ENCODE peak calls at places on chromosomes 6 and 20, in nine cellular contexts. R is astrocyte, Z is cardiac muscle cell, E is PC-3, X is stomach, U is neural progenitor cell, G is prostate gland, P is MM.1S, T is tibial artery. S is an unnamed sample. For H3K27me3, the result is how much of the 10 kb centered on the place peaks cover.

GRCh38 chr6:137309078-137309762 is 90.0 kb upstream of the IFNGR1 start:
- DNase-seq in R (peak), X (peak), E (peak), U (no peak), G (peak), T (peak), P (no peak), Z (peak), S (peak)

GRCh38 chr6:11202513-11203305 is 29.8 kb downstream of the NEDD9 start:
- DNase-seq in Z (peak), U (peak), X (no peak), P (no peak), G (no peak), E (no peak), T (no peak), R (peak), S (no peak)

GRCh38 chr6:30922447-30922852 is 8.4 kb downstream of the VARS2 start:
- DNase-seq in Z (no peak), X (no peak), U (no peak), G (no peak), P (no peak), R (no peak), T (no peak), E (peak), S (no peak)

GRCh38 chr20:20206788-20207187 is 154.5 kb downstream of the CFAP61 start:
- DNase-seq in T (no peak), E (no peak), U (no peak), Z (no peak), X (no peak), P (peak), G (no peak), R (no peak), S (no peak)

GRCh38 chr20:62238569-62239277 is 402 bp downstream of the OSBPL2 start:
- DNase-seq in T (no peak), X (peak), G (no peak), Z (no peak), U (peak), E (peak), P (no peak), R (no peak), S (no peak)

GRCh38 chr6:134451529-134451928 is 133.6 kb upstream of the SGK1 start:
- DNase-seq in X (no peak), Z (no peak), U (no peak), R (no peak), T (no peak), E (no peak), P (no peak), G (no peak), S (no peak)

GRCh38 chr6:154433477-154434241 is 76.8 kb downstream of the CNKSR3 start:
- DNase-seq in G (no peak), X (no peak), E (no peak), Z (no peak), U (peak), R (peak), T (no peak), P (no peak), S (no peak)

GRCh38 chr6:27605401-27606342 is 132.8 kb upstream of the ZNF184 start:
- DNase-seq in E (peak), X (no peak), T (no peak), G (no peak), R (peak), U (peak), P (no peak), Z (peak), S (no peak)

GRCh38 chr20:57129303-57129702 is 137.1 kb downstream of the BMP7 start:
- DNase-seq in T (no peak), G (no peak), Z (no peak), E (no peak), U (no peak), R (no peak), X (no peak), P (no peak), S (no peak)

GRCh38 chr6:168526841-168527281 is 85.9 kb downstream of the SMOC2 start:
- DNase-seq in P (no peak), X (peak), G (peak), Z (peak), T (peak), E (no peak), U (no peak), R (no peak), S (no peak)

GRCh38 chr6:21186479-21187055 is 407.0 kb upstream of the SOX4 start:
- DNase-seq in E (no peak), G (no peak), P (no peak), R (peak), U (no peak), Z (no peak), X (no peak), T (no peak), S (no peak)

GRCh38 chr6:3045369-3045768 is 22.9 kb upstream of the RIPK1 start:
- DNase-seq in G (no peak), P (no peak), E (no peak), Z (no peak), U (no peak), R (no peak), T (no peak), X (no peak), S (no peak)

GRCh38 chr6:138555294-138555988 is 56.1 kb upstream of the NHSL1 start:
- DNase-seq in T (no peak), R (no peak), G (no peak), X (no peak), U (peak), Z (no peak), P (no peak), E (peak), S (no peak)

GRCh38 chr6:165968409-165968807 is 199.2 kb downstream of the TBXT start:
- DNase-seq in P (no peak), X (no peak), G (no peak), Z (no peak), T (no peak), U (no peak), E (no peak), R (no peak), S (no peak)

GRCh38 chr6:77650098-77650663 is 2.7 kb upstream of the MEI4 start:
- DNase-seq in T (no peak), E (no peak), G (no peak), Z (peak), X (no peak), R (no peak), U (peak), P (peak), S (no peak)

GRCh38 chr6:111122458-111123286 is 35.4 kb downstream of the SLC16A10 start:
- DNase-seq in P (no peak), R (no peak), Z (no peak), T (no peak), G (no peak), X (no peak), U (peak), E (no peak), S (no peak)

GRCh38 chr6:100761841-100762240 is 119.3 kb downstream of the ASCC3 start:
- DNase-seq in U (no peak), T (no peak), G (no peak), X (no peak), P (no peak), R (peak), E (no peak), Z (no peak), S (no peak)

GRCh38 chr20:4069741-4070140 is 54.4 kb upstream of the RNF24 start:
- DNase-seq in E (peak), P (no peak), T (peak), G (no peak), X (no peak), U (no peak), R (no peak), Z (no peak), S (no peak)

GRCh38 chr6:141548969-141549368 is 583.8 kb upstream of the GJE1 start:
- DNase-seq in T (no peak), Z (peak), R (peak), U (no peak), G (no peak), P (no peak), X (no peak), E (peak), S (no peak)

GRCh38 chr6:30914854-30915590 is 984 bp downstream of the VARS2 start:
- DNase-seq in R (no peak), G (no peak), E (no peak), P (no peak), U (no peak), X (no peak), T (no peak), Z (no peak), S (no peak)

GRCh38 chr6:166619912-166620311 is 7.1 kb downstream of the RPS6KA2 start:
- DNase-seq in P (no peak), U (no peak), X (peak), Z (peak), G (peak), R (peak), T (no peak), E (peak), S (no peak)

GRCh38 chr20:32289661-32290431 is 12.4 kb downstream of the KIF3B start:
- DNase-seq in X (peak), U (no peak), G (no peak), Z (no peak), P (no peak), R (no peak), E (no peak), T (peak), S (no peak)

GRCh38 chr20:24646331-24646730 is 176.9 kb downstream of the SYNDIG1 start:
- DNase-seq in P (no peak), R (no peak), T (no peak), X (no peak), Z (no peak), E (no peak), G (no peak), U (no peak), S (no peak)

GRCh38 chr6:8329592-8329991 is 105.8 kb downstream of the SLC35B3 start:
- DNase-seq in P (no peak), G (no peak), R (no peak), U (peak), Z (no peak), E (no peak), T (no peak), X (no peak), S (no peak)

GRCh38 chr20:14902432-14903089 is 565.1 kb upstream of the FLRT3 start:
- DNase-seq in X (no peak), P (peak), Z (no peak), U (no peak), G (no peak), E (no peak), T (no peak), R (no peak), S (no peak)

GRCh38 chr6:41976794-41977484 is 35.3 kb upstream of the CCND3 start:
- DNase-seq in P (no peak), U (no peak), G (no peak), E (peak), Z (peak), R (peak), X (no peak), T (no peak), S (no peak)

GRCh38 chr6:165717732-165718465 is 54.9 kb upstream of the PDE10A start:
- DNase-seq in T (no peak), E (peak), X (no peak), Z (peak), G (no peak), U (no peak), R (peak), P (no peak), S (no peak)

GRCh38 chr6:118660218-118660569 is 8.8 kb upstream of the CEP85L start:
- DNase-seq in Z (peak), T (no peak), X (no peak), R (no peak), U (no peak), G (peak), E (no peak), P (peak), S (no peak)

GRCh38 chr20:4508773-4509172 is 212.9 kb upstream of the PRND start:
- DNase-seq in T (no peak), E (no peak), P (no peak), U (no peak), X (no peak), Z (no peak), G (no peak), R (peak), S (no peak)

GRCh38 chr20:53922901-53923314 is 147.5 kb downstream of the BCAS1 start:
- DNase-seq in R (no peak), Z (peak), U (no peak), T (no peak), P (no peak), G (no peak), X (no peak), E (no peak), S (peak)

GRCh38 chr20:51417745-51418529 is 124.6 kb downstream of the NFATC2 start:
- DNase-seq in X (no peak), Z (no peak), P (no peak), R (no peak), E (no peak), G (no peak), U (no peak), T (no peak), S (no peak)

GRCh38 chr20:54025166-54025835 is 45.1 kb downstream of the BCAS1 start:
- DNase-seq in R (peak), G (no peak), X (no peak), E (no peak), T (no peak), P (no peak), U (no peak), Z (peak), S (no peak)

GRCh38 chr20:7108929-7109328 is 341.4 kb downstream of the BMP2 start:
- DNase-seq in X (no peak), G (no peak), P (no peak), U (no peak), R (no peak), T (no peak), Z (peak), E (no peak), S (no peak)

GRCh38 chr6:97958143-97958542 is 675.1 kb upstream of the MMS22L start:
- DNase-seq in P (no peak), X (no peak), R (peak), Z (no peak), E (peak), T (no peak), G (no peak), U (peak), S (no peak)

GRCh38 chr20:38726849-38727601 is 2.7 kb downstream of the SLC32A1 start:
- DNase-seq in Z (peak), X (no peak), E (no peak), P (no peak), T (no peak), U (peak), R (no peak), G (no peak), S (no peak)

GRCh38 chr6:26175428-26176181 is 88.4 kb downstream of the HFE start:
- DNase-seq in T (no peak), P (peak), E (peak), Z (peak), R (no peak), G (no peak), U (peak), X (no peak), S (peak)

DNA sequence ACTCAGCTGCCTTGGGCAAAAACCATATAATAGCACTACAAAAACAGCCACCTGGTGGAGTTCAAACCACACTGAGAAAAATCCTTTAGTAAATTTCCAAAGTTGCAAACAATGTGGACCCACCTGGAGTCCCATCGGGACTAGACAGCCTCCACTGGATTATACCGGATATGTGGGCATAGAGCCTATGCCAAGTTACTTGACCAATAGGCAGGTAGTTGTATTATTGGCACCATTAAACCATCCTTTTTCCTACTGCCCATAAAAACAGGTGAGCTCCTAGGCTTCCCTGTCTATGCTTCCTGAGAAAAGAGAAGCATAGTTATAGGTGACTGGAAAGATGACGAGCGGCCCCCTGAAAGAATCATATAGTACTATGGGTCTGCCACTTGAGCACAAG is 51.7 kb upstream of the ADGRF4 start:
- DNase-seq in Z (no peak), U (no peak), X (no peak), G (no peak), R (no peak), E (peak), T (no peak), P (no peak), S (no peak)
- TF ChIP-seq CTCF in Z (no peak), U (no peak), X (no peak), G (no peak), R (no peak), E (peak), T (no peak), P (no peak), S (no peak)

GRCh38 chr6:156398371-156398770 is 378.8 kb upstream of the ARID1B start:
- DNase-seq in X (no peak), E (no peak), T (no peak), P (no peak), Z (no peak), R (no peak), U (no peak), G (no peak), S (no peak)
- H3K4me3 ChIP-seq in X (no peak), E (no peak), T (no peak), P (no peak), Z (no peak), R (no peak), U (no peak), G (no peak), S (no peak)

GRCh38 chr20:46435146-46435545 is 28.7 kb upstream of the ELMO2 start:
- DNase-seq in E (no peak), G (no peak), X (no peak), Z (no peak), P (no peak), R (no peak), T (no peak), U (no peak), S (no peak)
- H3K27me3 ChIP-seq in E (half or more), G (under half), X (under half), Z (under half), P (under half), R (under half), T (under half), U (under half), S (under half)

GRCh38 chr20:22180244-22180643 is 404.1 kb downstream of the FOXA2 start:
- DNase-seq in T (no peak), P (no peak), Z (no peak), X (no peak), E (no peak), G (no peak), U (peak), R (no peak), S (no peak)
- TF ChIP-seq CTCF in T (no peak), P (peak), Z (no peak), X (no peak), E (peak), G (no peak), U (peak), R (no peak), S (peak)

GRCh38 chr6:122789078-122789861 is at the start of gene SMPDL3A:
- DNase-seq in R (peak), P (peak), Z (peak), X (peak), T (peak), E (peak), G (peak), U (peak), S (peak)

GRCh38 chr6:122789862-122790739 is 1.0 kb downstream of the SMPDL3A start:
- DNase-seq in U (peak), P (peak), Z (no peak), E (peak), T (no peak), R (peak), G (peak), X (no peak), S (peak)

GRCh38 chr6:122792796-122793195 is 3.7 kb downstream of the SMPDL3A start:
- DNase-seq in R (no peak), T (no peak), P (no peak), Z (no peak), E (no peak), U (no peak), X (no peak), G (no peak), S (no peak)

GRCh38 chr6:122788663-122789062 is 395 bp upstream of the SMPDL3A start:
- DNase-seq in Z (no peak), X (no peak), P (no peak), G (no peak), E (peak), T (no peak), U (peak), R (no peak), S (no peak)

GRCh38 chr6:122790740-122791679 is 2.0 kb downstream of the SMPDL3A start:
- DNase-seq in E (no peak), G (no peak), P (peak), R (no peak), X (no peak), T (no peak), U (no peak), Z (no peak), S (peak)
- H3K4me3 ChIP-seq in E (peak), G (peak), P (peak), R (peak), X (peak), T (no peak), U (peak), Z (peak), S (no peak)

DNA sequence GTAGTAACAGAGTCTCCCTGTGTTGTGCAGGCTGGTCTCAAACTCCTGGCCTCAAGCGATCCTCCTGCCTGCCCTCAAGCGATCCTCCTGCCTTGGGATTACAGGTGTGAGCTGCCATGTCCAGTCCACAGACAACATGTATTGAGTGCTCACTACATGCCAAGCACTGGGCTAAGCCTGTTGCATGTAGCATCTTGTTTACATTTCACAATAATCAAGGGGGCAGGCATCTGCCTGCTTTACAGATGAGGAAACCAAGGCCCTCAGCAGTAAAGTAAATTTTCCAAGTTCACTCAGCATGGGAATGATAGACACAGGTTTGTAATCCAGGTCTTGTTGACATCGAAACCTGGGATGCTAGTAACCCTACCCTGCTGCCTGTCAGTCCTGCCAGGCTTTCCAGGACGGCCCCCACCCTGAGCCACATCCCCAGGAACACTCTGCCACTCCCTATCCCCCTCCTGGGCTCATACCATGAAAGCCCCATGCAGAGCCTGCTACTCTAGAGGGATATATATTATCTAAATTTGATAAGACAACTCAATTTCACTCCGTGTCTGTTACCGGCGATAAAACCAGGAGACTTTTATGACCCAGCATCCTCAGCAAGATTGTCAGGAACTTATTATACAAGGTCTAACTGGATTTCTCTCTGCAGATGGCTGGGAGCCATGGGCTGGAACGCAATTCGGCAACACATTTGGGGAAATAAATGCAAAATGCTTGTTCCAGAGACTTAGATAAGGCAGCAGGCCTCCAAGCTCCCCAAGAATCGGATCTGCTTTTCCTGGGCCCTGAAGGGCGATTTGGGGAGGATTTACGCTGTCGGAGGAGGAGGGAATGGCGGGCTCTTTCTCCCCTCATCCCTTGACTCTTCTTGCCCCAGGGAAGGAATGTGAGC is 30.4 kb downstream of the CD40 start:
- DNase-seq in R (no peak), G (no peak), X (no peak), T (no peak), U (no peak), P (no peak), E (no peak), Z (no peak), S (no peak)
- H3K27me3 ChIP-seq in R (under half), G (under half), X (under half), T (half or more), U (under half), P (half or more), E (under half), Z (under half), S (under half)

S was measured in HL-60.